ENCODE peak calls at places on chromosome 20, in five cellular contexts. U is endothelial cell, H is choroid plexus epithelial cell, W is nephron progenitor cell, Z is prostate gland. I is an unnamed sample.

GRCh38 chr20:40686893-40687292 is 2.1 kb downstream of the MAFB start:
- DNase-seq in U (no peak), H (no peak), W (no peak), Z (no peak), I (no peak)

GRCh38 chr20:1434571-1435336 is 31.9 kb downstream of the NSFL1C start:
- DNase-seq in U (peak; percentile 27), H (peak; percentile 97), W (no peak), Z (no peak), I (no peak)

GRCh38 chr20:54133434-54134427 is 40.1 kb downstream of the CYP24A1 start:
- DNase-seq in U (no peak), H (peak; percentile 47), W (no peak), Z (peak; percentile 32), I (peak; percentile 83)

GRCh38 chr20:41046716-41047115 is 18.1 kb downstream of the TOP1 start:
- DNase-seq in U (no peak), H (peak; percentile 56), W (no peak), Z (no peak), I (no peak)

GRCh38 chr20:60804918-60805631 is 447.0 kb upstream of the CDH4 start:
- DNase-seq in U (peak; percentile 18), H (no peak), W (no peak), Z (no peak), I (no peak)

GRCh38 chr20:1992359-1992758 is 1.5 kb downstream of the PDYN start:
- DNase-seq in U (no peak), H (no peak), W (no peak), Z (no peak), I (no peak)

GRCh38 chr20:24017160-24017761 is 28.7 kb upstream of the GGTLC1 start:
- DNase-seq in U (no peak), H (no peak), W (no peak), Z (no peak), I (no peak)

GRCh38 chr20:45226287-45226686 is 5.1 kb downstream of the SEMG2 start:
- DNase-seq in U (no peak), H (no peak), W (no peak), Z (no peak), I (no peak)

GRCh38 chr20:46642944-46643343 is 8.3 kb downstream of the SLC13A3 start:
- DNase-seq in U (no peak), H (no peak), W (no peak), Z (no peak), I (no peak)

GRCh38 chr20:35146922-35147574 is at the start of gene EDEM2:
- DNase-seq in U (peak; percentile 94), H (peak; percentile 98), W (peak; percentile 97), Z (peak; percentile 91), I (peak; percentile 98)

GRCh38 chr20:17916365-17916996 is 52.1 kb downstream of the SNX5 start:
- DNase-seq in U (no peak), H (no peak), W (no peak), Z (no peak), I (no peak)

GRCh38 chr20:4135385-4136077 is 120.2 kb upstream of the RNF24 start:
- DNase-seq in U (no peak), H (peak; percentile 96), W (no peak), Z (no peak), I (peak; percentile 83)

GRCh38 chr20:4082406-4083102 is 67.2 kb upstream of the RNF24 start:
- DNase-seq in U (peak; percentile 18), H (peak; percentile 83), W (no peak), Z (no peak), I (no peak)

GRCh38 chr20:37406010-37406998 is 60.4 kb downstream of the SRC start:
- DNase-seq in U (peak; percentile 48), H (no peak), W (peak; percentile 66), Z (no peak), I (peak; percentile 77)

GRCh38 chr20:40493551-40493950 is 195.5 kb downstream of the MAFB start:
- DNase-seq in U (no peak), H (no peak), W (no peak), Z (no peak), I (no peak)

GRCh38 chr20:60642048-60642447 is 610.0 kb upstream of the CDH4 start:
- DNase-seq in U (no peak), H (no peak), W (no peak), Z (no peak), I (no peak)

GRCh38 chr20:63186084-63186483 is 29.8 kb downstream of the YTHDF1 start:
- DNase-seq in U (no peak), H (no peak), W (no peak), Z (no peak), I (no peak)

GRCh38 chr20:54122189-54122588 is 51.6 kb downstream of the CYP24A1 start:
- DNase-seq in U (no peak), H (peak; percentile 79), W (no peak), Z (no peak), I (no peak)

GRCh38 chr20:31840906-31841816 is 4.2 kb downstream of the FOXS1 start:
- DNase-seq in U (no peak), H (no peak), W (no peak), Z (no peak), I (no peak)

GRCh38 chr20:31841928-31842327 is 3.5 kb downstream of the FOXS1 start:
- DNase-seq in U (no peak), H (peak; percentile 84), W (no peak), Z (no peak), I (peak; percentile 77)

GRCh38 chr20:31843881-31844280 is 1.5 kb downstream of the FOXS1 start:
- DNase-seq in U (no peak), H (no peak), W (no peak), Z (no peak), I (no peak)

GRCh38 chr20:31843288-31843687 is 2.1 kb downstream of the FOXS1 start:
- DNase-seq in U (no peak), H (no peak), W (no peak), Z (no peak), I (no peak)

GRCh38 chr20:31842471-31843157 is 2.8 kb downstream of the FOXS1 start:
- DNase-seq in U (no peak), H (peak; percentile 94), W (peak; percentile 64), Z (no peak), I (no peak)
- TF ChIP-seq CTCF in U (no peak), H (no peak), W (no peak), Z (no peak), I (no peak)

GRCh38 chr20:48701702-48702101 is 126.1 kb downstream of the PREX1 start:
- DNase-seq in U (no peak), H (no peak), W (no peak), Z (no peak), I (no peak)

GRCh38 chr20:48695255-48695654 is 132.5 kb downstream of the PREX1 start:
- DNase-seq in U (no peak), H (no peak), W (no peak), Z (no peak), I (peak; percentile 57)

GRCh38 chr20:48695738-48696137 is 132.1 kb downstream of the PREX1 start:
- DNase-seq in U (no peak), H (no peak), W (no peak), Z (no peak), I (no peak)

GRCh38 chr20:48697845-48698491 is 129.8 kb downstream of the PREX1 start:
- DNase-seq in U (no peak), H (peak; percentile 89), W (no peak), Z (peak; percentile 71), I (peak; percentile 74)

GRCh38 chr20:48698507-48699267 is 129.1 kb downstream of the PREX1 start:
- DNase-seq in U (no peak), H (no peak), W (no peak), Z (no peak), I (no peak)
- TF ChIP-seq CTCF in U (no peak), H (peak; percentile 36), W (no peak), Z (no peak), I (no peak)

DNA sequence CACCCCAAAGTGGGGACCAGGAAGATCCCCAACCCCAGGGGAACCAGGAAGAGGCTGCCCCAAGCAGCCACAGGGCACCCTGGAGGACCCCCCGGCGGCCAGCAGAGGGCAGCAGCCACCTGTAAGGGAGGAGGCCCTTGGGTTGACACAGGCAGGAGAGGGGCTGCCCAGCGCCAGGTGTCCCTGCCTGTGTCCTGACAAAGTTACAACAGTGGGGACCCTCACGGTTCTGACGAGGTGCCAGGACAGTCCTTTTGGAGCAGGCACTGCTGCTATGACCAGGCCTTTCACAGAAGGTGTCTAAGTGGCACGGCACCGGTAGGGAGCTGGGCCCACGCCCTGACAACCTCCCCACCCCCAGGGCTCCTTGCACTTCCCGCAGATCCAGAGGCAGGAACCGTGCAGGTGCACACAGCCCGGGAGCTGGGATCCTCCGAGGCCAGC is 176.7 kb downstream of the BMP7 start:
- DNase-seq in U (peak; percentile 93), H (peak; percentile 59), W (peak; percentile 92), Z (peak; percentile 62), I (peak; percentile 95)
- TF ChIP-seq CTCF in U (peak; percentile 89), H (peak; percentile 91), W (peak; percentile 98), Z (peak; percentile 92), I (peak; percentile 99)

GRCh38 chr20:25481918-25482253 is 74.4 kb downstream of the GINS1 start:
- DNase-seq in U (no peak), H (no peak), W (no peak), Z (no peak), I (no peak)
- TF ChIP-seq CTCF in U (no peak), H (no peak), W (no peak), Z (no peak), I (no peak)

I was measured in Calu3.